ENCODE peak calls at places on chromosomes 5 and 9, in nine cellular contexts. H is HFFc6; C is mucosa of gallbladder; E is substantia nigra; I is vagina; P is T-cell; W is stimulated activated CD8-positive, alpha-beta memory T cell treated with anti-CD3 and anti-CD28 coated beads, Interleukin-7, amount 100 ng/mL, for 24 hours; Z is T-helper 1 cell; J is HEK293T. Q is an unnamed sample.

GRCh38 chr5:6737043-6737941 is 24.1 kb downstream of the TENT4A start:
- DNase-seq in H (no peak), C (no peak), E (no peak), I (no peak), P (no peak), W (no peak), Z (no peak), J (no peak), Q (no peak)

GRCh38 chr5:147643142-147643541 is 133.3 kb upstream of the DPYSL3 start:
- DNase-seq in H (no peak), C (no peak), E (no peak), I (no peak), P (no peak), W (no peak), Z (no peak), J (no peak), Q (no peak)

GRCh38 chr5:142644640-142645361 is 41.1 kb downstream of the FGF1 start:
- DNase-seq in H (peak), C (peak), E (no peak), I (no peak), P (no peak), W (no peak), Z (no peak), J (peak), Q (no peak)

GRCh38 chr5:110085826-110086225 is 396.1 kb downstream of the MAN2A1 start:
- DNase-seq in H (no peak), C (no peak), E (no peak), I (no peak), P (no peak), W (no peak), Z (no peak), J (no peak), Q (no peak)

GRCh38 chr5:83222906-83223305 is 145.6 kb downstream of the XRCC4 start:
- DNase-seq in H (no peak), C (no peak), E (no peak), I (no peak), P (no peak), W (no peak), Z (no peak), J (no peak), Q (no peak)

GRCh38 chr5:79109527-79110492 is 1.8 kb upstream of the BHMT start:
- DNase-seq in H (no peak), C (no peak), E (no peak), I (no peak), P (no peak), W (no peak), Z (peak), J (peak), Q (no peak)

GRCh38 chr9:34500623-34501267 is 22.0 kb downstream of the ENHO start:
- DNase-seq in H (peak), C (peak), E (peak), I (no peak), P (peak), W (peak), Z (peak), J (peak), Q (peak)

GRCh38 chr5:139272471-139273321 is 20.8 kb upstream of the MATR3 start:
- DNase-seq in H (peak), C (peak), E (no peak), I (no peak), P (peak), W (no peak), Z (no peak), J (no peak), Q (peak)

GRCh38 chr5:112957970-112958773 is 18.4 kb upstream of the DCP2 start:
- DNase-seq in H (peak), C (peak), E (no peak), I (no peak), P (no peak), W (no peak), Z (no peak), J (no peak), Q (no peak)

GRCh38 chr5:154221371-154221896 is 30.9 kb downstream of the GALNT10 start:
- DNase-seq in H (peak), C (peak), E (no peak), I (no peak), P (peak), W (no peak), Z (peak), J (no peak), Q (peak)

GRCh38 chr5:65823820-65824445 is 101.9 kb downstream of the NLN start:
- DNase-seq in H (no peak), C (no peak), E (no peak), I (no peak), P (no peak), W (no peak), Z (no peak), J (no peak), Q (no peak)

GRCh38 chr9:133761641-133762248 is 23.6 kb upstream of the SARDH start:
- DNase-seq in H (no peak), C (peak), E (no peak), I (no peak), P (peak), W (no peak), Z (no peak), J (no peak), Q (no peak)

Q was measured in naive thymus-derived CD4-positive, alpha-beta T cell.